ENCODE peak calls at places on chromosomes 11 and 22, in nine cellular contexts. Q is GM10248; E is sigmoid colon; H is endothelial cell; P is choroid plexus epithelial cell; K is astrocyte of the cerebellum; R is WTC11; V is CD4-positive, alpha-beta T cell; L is Caco-2. S is an unnamed sample.

GRCh38 chr11:5690736-5691135 is 1.1 kb downstream of the TRIM22 start:
- DNase-seq in Q (no peak), L (no peak), H (no peak), V (no peak), R (no peak), K (no peak), P (peak), E (no peak), S (no peak)

GRCh38 chr11:1303973-1304372 is 5.5 kb downstream of the TOLLIP start:
- DNase-seq in H (peak), P (peak), R (no peak), L (no peak), E (peak), K (no peak), V (no peak), Q (no peak), S (no peak)

GRCh38 chr11:116333193-116333592 is 439.6 kb downstream of the BUD13 start:
- DNase-seq in P (no peak), R (no peak), K (no peak), Q (no peak), E (no peak), V (no peak), H (no peak), L (no peak), S (no peak)

GRCh38 chr11:2319791-2320481 is 18.1 kb downstream of the TSPAN32 start:
- DNase-seq in K (no peak), P (no peak), Q (no peak), E (peak), R (no peak), V (no peak), H (no peak), L (no peak), S (no peak)

GRCh38 chr11:44775366-44776356 is 48.9 kb downstream of the TSPAN18 start:
- DNase-seq in K (no peak), H (peak), R (peak), Q (peak), P (peak), L (peak), E (peak), V (peak), S (peak)

GRCh38 chr11:114846040-114846791 is 167.9 kb downstream of the NXPE2 start:
- DNase-seq in L (peak), K (no peak), P (no peak), Q (no peak), E (no peak), R (no peak), H (no peak), V (no peak), S (no peak)

GRCh38 chr11:1888811-1889526 is 2.7 kb downstream of the PRR33 start:
- DNase-seq in R (no peak), E (no peak), V (peak), P (no peak), Q (no peak), H (no peak), K (no peak), L (no peak), S (no peak)

GRCh38 chr11:75429902-75430691 is 2.9 kb downstream of the KLHL35 start:
- DNase-seq in H (peak), K (peak), R (peak), V (peak), L (peak), P (peak), Q (peak), E (peak), S (peak)

GRCh38 chr22:48209473-48210271 is 1447.2 kb downstream of the TBC1D22A start:
- DNase-seq in L (no peak), Q (no peak), E (no peak), H (no peak), P (no peak), K (no peak), R (no peak), V (no peak), S (no peak)

DNA sequence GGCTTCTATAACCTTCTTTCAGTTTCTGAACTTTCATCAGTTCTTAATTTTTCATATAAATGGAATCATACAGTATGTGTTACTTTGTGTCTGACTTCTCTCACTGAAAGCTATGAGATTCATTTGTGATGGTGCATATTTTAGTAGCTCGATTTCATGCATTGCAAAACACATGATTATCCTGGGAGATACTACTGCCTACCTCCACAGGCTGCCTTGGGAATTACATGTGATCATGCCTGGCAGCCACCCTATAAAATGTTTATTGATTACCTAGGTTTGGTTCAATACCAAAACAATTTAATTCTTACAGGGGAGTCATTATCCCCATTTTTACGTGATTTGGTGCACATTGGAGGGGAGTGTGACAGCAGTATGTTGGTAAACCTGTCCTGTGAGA is 34.1 kb upstream of the PAK1 start:
- DNase-seq in E (no peak), R (no peak), Q (no peak), P (no peak), H (no peak), V (no peak), K (no peak), L (no peak), S (no peak)
- TF ChIP-seq CTCF in E (no peak), R (no peak), Q (no peak), P (peak), H (no peak), V (no peak), K (no peak), L (peak), S (no peak)

GRCh38 chr22:20084547-20085413 is 4.7 kb downstream of the DGCR8 start:
- DNase-seq in P (peak), R (peak), V (no peak), E (no peak), K (no peak), H (peak), L (no peak), Q (no peak), S (no peak)
- TF ChIP-seq CTCF in P (peak), R (peak), V (no peak), E (no peak), K (peak), H (peak), L (peak), Q (peak), S (no peak)

DNA sequence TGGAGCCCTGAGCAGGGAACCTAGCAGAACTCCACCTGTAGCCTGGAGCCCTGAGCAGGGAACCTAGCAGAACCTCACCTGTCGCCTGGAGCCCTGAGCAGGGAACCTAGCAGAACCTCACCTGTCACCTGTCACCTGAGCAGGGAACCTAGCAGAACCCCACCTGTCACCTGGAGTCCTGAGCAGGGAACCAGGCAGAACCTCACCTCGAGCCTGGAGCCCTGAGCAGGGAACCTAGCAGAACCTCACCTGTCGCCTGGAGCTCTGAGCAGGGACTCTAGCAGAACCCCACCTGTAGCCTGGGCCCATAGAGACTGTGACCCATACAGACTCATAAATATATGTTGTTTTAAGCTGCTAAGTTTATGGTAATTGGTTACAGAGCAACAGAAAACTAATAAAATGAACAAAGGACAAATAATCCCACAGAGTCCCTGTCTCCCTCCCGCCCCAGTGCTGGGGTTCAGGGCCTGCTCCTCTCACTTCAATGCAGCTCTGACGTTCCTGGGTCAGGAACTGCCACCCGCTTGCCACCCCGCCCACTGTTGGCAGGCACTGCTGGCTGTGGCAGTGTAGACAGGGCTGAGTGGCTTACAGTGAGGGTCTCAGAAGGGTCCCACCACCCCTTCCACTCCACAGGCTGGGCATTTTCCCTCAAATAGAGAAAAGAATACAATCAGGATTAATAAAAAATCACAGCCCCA is 259.1 kb downstream of the TBC1D22A start:
- DNase-seq in V (no peak), R (no peak), P (no peak), L (peak), H (no peak), E (peak), Q (no peak), K (no peak), S (no peak)
- TF ChIP-seq CTCF in V (no peak), R (no peak), P (no peak), L (no peak), H (no peak), E (no peak), Q (no peak), K (no peak), S (no peak)

GRCh38 chr22:30979932-30980331 is 10.9 kb downstream of the TUG1 start:
- DNase-seq in K (no peak), E (no peak), P (no peak), H (no peak), V (no peak), R (no peak), Q (no peak), L (no peak), S (no peak)
- TF ChIP-seq CTCF in K (no peak), E (no peak), P (peak), H (no peak), V (no peak), R (no peak), Q (no peak), L (no peak), S (no peak)

GRCh38 chr11:107741044-107741823 is 29.4 kb upstream of the SLN start:
- DNase-seq in R (no peak), Q (peak), P (peak), K (no peak), V (no peak), H (peak), E (no peak), L (no peak), S (peak)
- TF ChIP-seq CTCF in R (peak), Q (peak), P (peak), K (peak), V (no peak), H (peak), E (no peak), L (peak), S (peak)

GRCh38 chr11:59102259-59102765 is 4.7 kb upstream of the FAM111B start:
- DNase-seq in H (peak), R (peak), V (peak), L (no peak), Q (peak), P (peak), E (peak), K (no peak), S (peak)
- TF ChIP-seq CTCF in H (no peak), R (no peak), V (peak), L (no peak), Q (peak), P (peak), E (no peak), K (peak), S (peak)

GRCh38 chr11:14905104-14906033 is 13.3 kb upstream of the CYP2R1 start:
- DNase-seq in E (peak), K (no peak), L (no peak), Q (peak), V (peak), R (peak), H (peak), P (peak), S (peak)
- TF ChIP-seq CTCF in E (peak), K (peak), L (no peak), Q (peak), V (peak), R (peak), H (peak), P (peak), S (peak)

S was measured in GM13976.